ENCODE peak calls at places on chromosome 4, in eight cellular contexts. E, Z, F, N, U, K, G and P are unnamed samples.

GRCh38 chr4:76748649-76749048 is 149.3 kb downstream of the SOWAHB start:
- DNase-seq in G (no peak), K (peak; percentile 56), F (no peak), E (peak; percentile 62), N (no peak), U (no peak), Z (no peak), P (peak; percentile 69)

GRCh38 chr4:26751004-26751403 is 109.6 kb upstream of the STIM2 start:
- DNase-seq in E (no peak), Z (no peak), U (no peak), N (no peak), G (no peak), F (no peak), K (no peak), P (peak; percentile 84)

GRCh38 chr4:161929966-161930365 is 233.8 kb downstream of the FSTL5 start:
- DNase-seq in F (no peak), K (no peak), E (no peak), N (no peak), Z (peak; percentile 14), U (no peak), G (no peak), P (peak; percentile 4)

GRCh38 chr4:3121596-3121995 is 47.1 kb downstream of the HTT start:
- DNase-seq in G (no peak), Z (no peak), K (no peak), N (no peak), F (no peak), U (no peak), E (no peak), P (no peak)

GRCh38 chr4:81040175-81040659 is 9.7 kb downstream of the BMP3 start:
- DNase-seq in N (no peak), Z (no peak), F (no peak), U (no peak), K (no peak), E (peak; percentile 14), G (peak; percentile 27), P (peak; percentile 59)

GRCh38 chr4:110631582-110632505 is 9.0 kb upstream of the PITX2 start:
- DNase-seq in N (peak; percentile 33), K (peak; percentile 82), E (no peak), U (peak; percentile 46), F (peak; percentile 45), Z (peak; percentile 62), G (no peak), P (peak; percentile 89)

GRCh38 chr4:47122592-47123291 is 91.4 kb downstream of the GABRB1 start:
- DNase-seq in K (no peak), Z (no peak), F (peak; percentile 24), G (peak; percentile 29), N (peak; percentile 36), U (no peak), E (peak; percentile 81), P (peak; percentile 89)

GRCh38 chr4:1871471-1872021 is 353 bp downstream of the NSD2 start:
- DNase-seq in U (peak; percentile 38), F (no peak), Z (no peak), K (peak; percentile 68), N (no peak), G (no peak), E (no peak), P (peak; percentile 89)

GRCh38 chr4:8188743-8189550 is 10.1 kb upstream of the SH3TC1 start:
- DNase-seq in F (peak; percentile 57), G (no peak), E (no peak), U (no peak), Z (no peak), K (peak; percentile 51), N (peak; percentile 93), P (peak; percentile 98)